ENCODE peak calls at places on chromosomes 1 and 21, in six cellular contexts. W is HCT116, A is brain microvascular endothelial cell, O is fibroblast of lung, H is psoas muscle, Q is K562. S is an unnamed sample.

GRCh38 chr21:44914176-44914874 is 6.4 kb downstream of the ITGB2 start:
- DNase-seq in W (no peak), A (no peak), O (no peak), H (peak), Q (no peak), S (peak)

GRCh38 chr1:232271991-232272589 is 357.8 kb downstream of the SIPA1L2 start:
- DNase-seq in W (no peak), A (peak), O (peak), H (no peak), Q (no peak), S (no peak)

GRCh38 chr1:81690881-81691453 is 109.8 kb upstream of the ADGRL2 start:
- DNase-seq in W (no peak), A (no peak), O (peak), H (no peak), Q (no peak), S (no peak)

GRCh38 chr1:223223091-223223995 is 80.3 kb upstream of the TLR5 start:
- DNase-seq in W (no peak), A (no peak), O (no peak), H (no peak), Q (no peak), S (no peak)

GRCh38 chr1:197399691-197400521 is 131.9 kb downstream of the CRB1 start:
- DNase-seq in W (peak), A (peak), O (peak), H (no peak), Q (peak), S (no peak)

GRCh38 chr1:35215346-35215745 is 22.4 kb upstream of the SFPQ start:
- DNase-seq in W (no peak), A (no peak), O (peak), H (no peak), Q (no peak), S (no peak)

GRCh38 chr1:48924099-48924498 is 147.4 kb upstream of the BEND5 start:
- DNase-seq in W (no peak), A (no peak), O (no peak), H (no peak), Q (no peak), S (no peak)

GRCh38 chr1:182615468-182616129 is 11.4 kb upstream of the RGS16 start:
- DNase-seq in W (no peak), A (no peak), O (peak), H (peak), Q (no peak), S (peak)

GRCh38 chr1:21783679-21784603 is 992 bp upstream of the USP48 start:
- DNase-seq in W (no peak), A (peak), O (peak), H (peak), Q (peak), S (no peak)

GRCh38 chr1:242824435-242824834 is 299.9 kb upstream of the PLD5 start:
- DNase-seq in W (no peak), A (peak), O (no peak), H (no peak), Q (no peak), S (no peak)

GRCh38 chr1:64505944-64506658 is 36.2 kb downstream of the CACHD1 start:
- DNase-seq in W (no peak), A (no peak), O (no peak), H (no peak), Q (no peak), S (no peak)

GRCh38 chr1:22567176-22567575 is 3.9 kb downstream of the EPHA8 start:
- DNase-seq in W (no peak), A (no peak), O (no peak), H (no peak), Q (no peak), S (no peak)

GRCh38 chr1:89170171-89171066 is 5.4 kb downstream of the GBP7 start:
- DNase-seq in W (no peak), A (no peak), O (no peak), H (no peak), Q (no peak), S (no peak)

GRCh38 chr1:234214911-234215892 is 158.1 kb upstream of the COA6 start:
- DNase-seq in W (no peak), A (no peak), O (no peak), H (no peak), Q (no peak), S (no peak)

GRCh38 chr1:87111659-87112339 is 197.4 kb downstream of the HS2ST1 start:
- DNase-seq in W (no peak), A (no peak), O (no peak), H (no peak), Q (no peak), S (no peak)

GRCh38 chr1:117239467-117239866 is 28.7 kb upstream of the VTCN1 start:
- DNase-seq in W (no peak), A (no peak), O (no peak), H (no peak), Q (no peak), S (no peak)

GRCh38 chr1:206921772-206922265 is at the start of gene FCMR:
- DNase-seq in W (no peak), A (no peak), O (no peak), H (no peak), Q (no peak), S (peak)

GRCh38 chr1:206924549-206925115 is 2.9 kb upstream of the FCMR start:
- DNase-seq in W (no peak), A (no peak), O (no peak), H (no peak), Q (no peak), S (no peak)

GRCh38 chr1:206922524-206922923 is 783 bp upstream of the FCMR start:
- DNase-seq in W (no peak), A (no peak), O (no peak), H (no peak), Q (no peak), S (no peak)

GRCh38 chr1:206923961-206924548 is 2.3 kb upstream of the FCMR start:
- DNase-seq in W (no peak), A (no peak), O (no peak), H (no peak), Q (no peak), S (no peak)

DNA sequence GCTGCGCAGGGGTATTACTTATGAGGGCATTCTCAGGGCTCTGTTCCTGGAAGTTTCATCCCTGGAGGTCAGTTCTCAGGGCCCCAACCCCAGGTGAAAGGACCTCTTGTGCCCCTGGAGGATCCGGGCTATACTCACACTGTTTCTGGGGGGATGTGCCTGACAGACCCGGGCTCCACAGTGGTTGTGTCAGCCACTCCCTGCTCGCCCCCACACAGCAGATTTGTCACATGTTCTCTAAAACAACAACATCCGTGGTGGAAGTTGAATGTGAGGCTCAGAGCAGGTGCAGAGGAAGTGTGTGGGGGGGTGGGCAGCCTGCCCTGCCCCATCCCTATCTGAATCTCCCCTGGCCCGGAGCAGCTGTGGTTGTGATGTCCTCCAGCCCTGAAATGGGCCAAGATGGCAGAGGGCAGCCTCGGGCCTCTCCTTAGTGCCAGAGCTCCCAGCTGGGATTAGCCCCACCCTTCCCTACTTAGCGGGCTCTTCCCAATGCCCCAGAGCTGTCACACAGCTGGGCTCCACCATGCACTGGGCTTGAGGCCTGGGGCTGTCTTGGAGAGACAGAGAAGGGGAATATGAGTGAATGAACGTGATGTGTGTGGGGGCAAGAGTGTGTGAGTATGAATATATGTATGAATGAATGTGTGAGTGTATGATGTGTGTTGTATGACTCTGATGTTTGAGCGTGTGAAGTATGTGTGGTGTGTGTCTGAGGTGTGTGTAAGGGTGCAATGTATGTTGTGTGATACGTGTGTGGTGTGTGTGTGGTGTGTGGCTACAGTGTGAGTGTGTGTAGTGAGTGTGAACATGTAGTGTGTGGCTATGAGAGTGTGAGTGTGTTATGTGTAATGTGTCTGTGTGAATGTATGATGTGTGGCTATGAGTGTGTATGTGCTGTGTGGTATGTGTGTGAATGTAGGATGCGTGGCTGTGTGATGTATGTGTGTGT is 1.5 kb upstream of the FCMR start:
- DNase-seq in W (no peak), A (no peak), O (no peak), H (no peak), Q (no peak), S (peak)
- H3K4me3 ChIP-seq in W (no peak), A (no peak), O (no peak), H (no peak), Q (no peak), S (peak)

DNA sequence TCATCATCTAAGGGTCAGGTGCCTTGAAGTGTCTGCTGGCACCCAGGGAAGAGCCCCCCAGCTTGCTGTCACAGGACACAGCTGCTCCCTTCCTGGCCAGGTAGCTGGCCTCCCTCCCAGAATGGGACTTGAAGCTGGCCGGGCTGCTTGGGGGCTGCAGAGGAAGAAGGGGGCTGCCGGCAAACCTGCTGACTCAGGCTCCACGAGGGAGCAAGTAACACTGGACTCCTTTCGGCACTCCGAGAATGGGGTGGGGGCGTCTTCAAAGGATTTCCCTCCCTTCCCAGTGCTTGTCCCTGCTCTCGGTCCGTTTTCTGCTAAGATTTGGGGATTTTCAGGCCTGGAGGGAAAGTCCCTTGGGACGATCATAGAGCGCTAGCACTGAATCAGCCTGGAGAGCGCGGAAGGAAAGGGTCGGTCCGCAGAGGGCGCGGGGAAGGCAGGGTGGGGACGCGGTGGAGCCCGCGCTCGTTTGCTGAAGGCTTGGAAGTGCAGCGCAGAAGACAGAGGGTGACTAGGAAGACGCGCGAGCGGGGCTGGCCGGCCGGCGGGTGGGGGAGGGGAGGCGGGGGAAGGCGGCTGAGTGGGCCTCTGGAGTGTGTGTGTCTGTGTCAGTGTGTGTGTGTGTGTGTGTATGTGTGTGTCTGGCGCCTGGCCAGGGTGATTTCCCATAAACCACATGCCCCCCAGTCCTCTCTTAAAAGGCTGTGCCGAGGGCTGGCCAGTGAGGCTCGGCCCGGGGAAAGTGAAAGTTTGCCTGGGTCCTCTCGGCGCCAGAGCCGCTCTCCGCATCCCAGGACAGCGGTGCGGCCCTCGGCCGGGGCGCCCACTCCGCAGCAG is at the start of gene CSF1:
- DNase-seq in W (no peak), A (peak), O (peak), H (peak), Q (peak), S (peak)
- H3K27ac ChIP-seq in W (peak), A (peak), O (peak), H (peak), Q (peak), S (peak)

DNA sequence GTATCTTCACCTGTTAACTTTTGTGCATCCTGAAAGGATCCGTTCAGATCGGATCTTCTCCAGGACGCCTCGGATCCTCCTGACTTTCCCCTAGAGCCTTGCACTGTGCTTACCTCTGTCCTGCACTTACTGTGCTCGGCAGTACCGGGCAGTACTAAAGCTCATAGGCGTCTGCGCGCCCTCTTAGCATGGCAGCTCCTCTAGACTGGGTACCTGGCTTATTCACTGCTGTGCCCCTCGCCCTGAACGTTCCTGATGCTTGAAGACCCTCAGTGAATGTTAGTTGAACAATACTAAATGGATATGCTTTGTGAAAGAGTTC is 968 bp downstream of the SCP2 start:
- DNase-seq in W (no peak), A (no peak), O (no peak), H (no peak), Q (no peak), S (no peak)
- H3K4me3 ChIP-seq in W (peak), A (peak), O (peak), H (peak), Q (peak), S (peak)

DNA sequence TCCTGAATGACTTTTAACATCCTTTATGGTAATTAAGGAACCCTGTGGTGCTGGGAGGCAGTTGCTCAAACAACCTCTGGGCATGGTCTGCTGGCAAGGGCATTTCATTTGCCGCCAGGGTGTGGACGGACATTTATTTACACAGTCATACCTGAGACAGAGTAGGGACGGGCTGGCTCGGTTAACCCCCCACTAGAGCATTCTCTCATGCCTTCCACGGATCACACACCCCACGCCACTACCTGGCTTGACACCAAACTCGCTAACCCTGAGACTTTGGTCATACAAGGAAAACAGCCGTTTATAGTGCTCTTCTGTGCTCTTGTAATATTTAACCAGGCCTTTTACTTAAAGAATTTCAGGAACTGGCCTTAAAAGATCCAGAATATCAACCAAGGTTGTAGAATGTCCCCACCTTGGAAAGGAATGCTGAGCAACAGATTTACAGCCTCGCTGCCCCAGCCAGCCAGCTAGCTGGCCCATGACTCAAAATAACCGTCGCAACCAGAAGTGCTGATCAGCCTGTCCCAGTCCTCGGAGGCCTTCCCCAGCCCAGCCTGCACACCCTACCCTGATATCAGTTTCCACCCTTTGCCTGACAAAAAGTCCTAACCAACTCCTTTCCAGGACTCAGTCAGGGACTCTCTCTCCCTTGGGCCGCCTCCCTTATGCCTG is 6.5 kb upstream of the PDXK start:
- DNase-seq in W (peak), A (no peak), O (no peak), H (no peak), Q (peak), S (no peak)
- H3K27ac ChIP-seq in W (peak), A (no peak), O (no peak), H (peak), Q (peak), S (no peak)

GRCh38 chr1:99764909-99765308 is 1.5 kb downstream of the FRRS1 start:
- DNase-seq in W (no peak), A (no peak), O (no peak), H (no peak), Q (no peak), S (no peak)
- H3K4me3 ChIP-seq in W (peak), A (no peak), O (no peak), H (peak), Q (peak), S (no peak)

DNA sequence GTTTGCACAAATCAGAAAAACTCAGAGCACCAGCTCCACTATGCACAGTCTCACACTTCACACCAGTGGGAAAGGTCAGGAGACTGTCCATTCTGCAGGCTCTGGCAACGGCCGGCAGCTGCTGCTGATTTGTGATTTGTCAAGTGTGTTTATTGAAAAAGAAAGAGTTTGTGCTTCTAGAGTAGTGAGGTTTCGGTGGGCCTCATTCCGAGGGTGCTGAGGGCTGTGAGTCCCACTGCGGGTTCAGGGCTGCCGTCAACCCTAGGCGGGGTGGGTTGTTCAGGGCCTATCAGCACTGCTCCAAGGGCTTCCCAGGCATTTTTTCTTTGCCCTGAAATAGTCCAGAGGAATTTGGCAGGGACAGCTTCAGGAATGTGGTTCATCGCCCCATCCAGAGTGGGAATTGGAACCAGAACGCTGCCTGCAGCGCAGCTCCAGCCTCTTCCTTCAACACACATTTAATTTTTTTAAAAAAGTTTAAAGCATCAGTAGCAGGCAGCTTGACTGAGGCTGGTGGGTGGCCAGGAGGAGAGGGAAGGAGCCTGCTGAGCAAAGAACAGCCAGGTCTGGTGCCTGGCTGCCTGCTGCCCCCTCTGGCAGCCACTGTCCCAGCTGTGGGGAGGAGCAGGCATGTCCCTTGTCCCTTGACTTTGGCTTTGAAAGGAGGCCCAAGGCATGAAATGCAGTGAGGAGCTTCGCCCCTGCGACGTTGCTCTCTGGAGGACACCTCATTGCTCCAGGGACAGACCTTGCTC is 19.7 kb downstream of the STUM start:
- DNase-seq in W (peak), A (no peak), O (no peak), H (no peak), Q (peak), S (no peak)
- H3K27ac ChIP-seq in W (no peak), A (no peak), O (no peak), H (no peak), Q (no peak), S (no peak)

DNA sequence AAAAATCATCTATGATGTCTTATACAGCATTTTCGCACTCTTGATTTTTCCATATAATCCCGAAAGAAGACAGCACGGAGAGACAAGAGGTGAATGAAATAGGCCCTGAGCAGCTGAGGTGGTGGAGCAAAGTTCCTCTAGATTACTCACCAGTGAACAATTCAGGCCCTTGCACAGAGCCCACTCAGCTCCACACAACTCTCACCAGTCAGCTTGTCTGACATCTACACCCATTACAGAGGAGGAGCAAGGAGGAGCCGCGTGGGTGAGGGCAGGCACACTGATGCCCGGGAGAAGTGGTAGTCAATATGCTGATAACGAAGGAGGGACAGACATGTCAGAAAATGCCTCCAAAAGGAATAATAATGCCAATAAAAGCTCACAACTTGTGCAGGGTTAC is 59.9 kb downstream of the DNM3 start:
- DNase-seq in W (no peak), A (no peak), O (no peak), H (no peak), Q (no peak), S (no peak)
- H3K4me3 ChIP-seq in W (no peak), A (no peak), O (no peak), H (no peak), Q (no peak), S (no peak)

DNA sequence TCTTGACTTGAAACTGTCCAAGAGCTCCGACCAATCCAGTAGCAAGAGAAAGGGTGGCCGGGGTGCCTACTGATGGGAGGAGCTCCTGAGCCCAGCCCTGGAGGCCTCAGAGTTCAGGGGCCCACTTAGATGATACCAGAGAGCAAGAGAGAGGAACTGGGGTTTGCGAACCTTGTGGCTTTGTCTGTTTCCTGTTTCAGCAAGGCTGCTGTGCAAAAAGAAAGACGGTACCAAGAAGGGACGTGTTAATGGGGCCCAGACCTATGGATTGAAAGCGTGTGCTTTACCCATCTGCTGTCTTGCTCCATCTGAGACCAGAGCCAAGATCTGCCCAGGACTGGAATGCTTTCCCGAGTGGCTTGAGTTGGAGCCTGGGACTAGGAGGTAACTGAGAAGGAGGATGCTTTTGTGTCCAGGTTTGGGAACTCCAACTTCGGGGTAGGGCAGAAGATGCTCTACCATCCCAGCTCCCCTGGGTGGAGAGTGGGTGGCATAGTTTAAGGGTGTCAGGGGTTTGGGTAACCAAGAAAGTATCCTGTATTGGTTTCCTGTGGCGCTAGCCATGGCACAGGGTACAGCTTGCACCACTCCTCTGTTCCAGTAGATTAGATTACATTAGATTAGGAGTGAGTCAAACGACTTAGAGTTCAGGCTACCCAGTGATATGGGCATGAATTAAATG is at the start of gene TRAF3IP3:
- DNase-seq in W (no peak), A (no peak), O (no peak), H (no peak), Q (no peak), S (peak)
- H3K27ac ChIP-seq in W (no peak), A (no peak), O (no peak), H (no peak), Q (no peak), S (peak)

S was measured in effector memory CD4-positive, alpha-beta T cell.